ENCODE peak calls at places on chromosomes 16 and 17, in seven cellular contexts. One of them, this sample, is unnamed.

GRCh38 chr16:72371307-72372081 is 199.5 kb upstream of the PMFBP1 start:
- DNase-seq in CD8-positive, alpha-beta T cell: no peak
- DNase-seq in lung: no peak
- DNase-seq in fibroblast of lung: peak
- DNase-seq in endodermal cell: peak
- DNase-seq in D721Med: no peak
- DNase-seq in bronchial epithelial cell: peak
- DNase-seq in this sample: no peak

GRCh38 chr16:27903046-27903655 is 160.4 kb downstream of the GSG1L start:
- DNase-seq in CD8-positive, alpha-beta T cell: no peak
- DNase-seq in lung: no peak
- DNase-seq in fibroblast of lung: no peak
- DNase-seq in endodermal cell: no peak
- DNase-seq in D721Med: no peak
- DNase-seq in bronchial epithelial cell: no peak
- DNase-seq in this sample: no peak

GRCh38 chr16:46857261-46857962 is 26.4 kb upstream of the C16orf87 start:
- DNase-seq in CD8-positive, alpha-beta T cell: no peak
- DNase-seq in lung: no peak
- DNase-seq in fibroblast of lung: peak
- DNase-seq in endodermal cell: no peak
- DNase-seq in D721Med: no peak
- DNase-seq in bronchial epithelial cell: peak
- DNase-seq in this sample: no peak

GRCh38 chr17:16250635-16251034 is 33.6 kb downstream of the PIGL start:
- DNase-seq in CD8-positive, alpha-beta T cell: no peak
- DNase-seq in lung: no peak
- DNase-seq in fibroblast of lung: peak
- DNase-seq in endodermal cell: no peak
- DNase-seq in D721Med: no peak
- DNase-seq in bronchial epithelial cell: peak
- DNase-seq in this sample: no peak

GRCh38 chr17:76252040-76252954 is 12.0 kb upstream of the RNF157 start:
- DNase-seq in CD8-positive, alpha-beta T cell: no peak
- DNase-seq in lung: no peak
- DNase-seq in fibroblast of lung: peak
- DNase-seq in endodermal cell: peak
- DNase-seq in D721Med: no peak
- DNase-seq in bronchial epithelial cell: peak
- DNase-seq in this sample: peak

GRCh38 chr16:85523602-85524364 is 89.3 kb upstream of the GSE1 start:
- DNase-seq in CD8-positive, alpha-beta T cell: no peak
- DNase-seq in lung: peak
- DNase-seq in fibroblast of lung: peak
- DNase-seq in endodermal cell: peak
- DNase-seq in D721Med: no peak
- DNase-seq in bronchial epithelial cell: no peak
- DNase-seq in this sample: no peak

GRCh38 chr16:57999366-57999970 is 1.0 kb downstream of the ZNF319 start:
- DNase-seq in CD8-positive, alpha-beta T cell: no peak
- DNase-seq in lung: no peak
- DNase-seq in fibroblast of lung: peak
- DNase-seq in endodermal cell: peak
- DNase-seq in D721Med: no peak
- DNase-seq in bronchial epithelial cell: peak
- DNase-seq in this sample: peak

GRCh38 chr16:67847064-67847861 is at the start of gene CENPT:
- DNase-seq in CD8-positive, alpha-beta T cell: no peak
- DNase-seq in lung: peak
- DNase-seq in fibroblast of lung: no peak
- DNase-seq in endodermal cell: peak
- DNase-seq in D721Med: no peak
- DNase-seq in bronchial epithelial cell: peak
- DNase-seq in this sample: peak

GRCh38 chr16:75379911-75380847 is 53.1 kb downstream of the CFDP1 start:
- DNase-seq in CD8-positive, alpha-beta T cell: peak
- DNase-seq in lung: peak
- DNase-seq in fibroblast of lung: no peak
- DNase-seq in endodermal cell: no peak
- DNase-seq in D721Med: no peak
- DNase-seq in bronchial epithelial cell: no peak
- DNase-seq in this sample: peak

GRCh38 chr17:48722924-48723554 is at the start of gene PRAC2:
- DNase-seq in CD8-positive, alpha-beta T cell: no peak
- DNase-seq in lung: no peak
- DNase-seq in fibroblast of lung: no peak
- DNase-seq in endodermal cell: peak
- DNase-seq in D721Med: no peak
- DNase-seq in bronchial epithelial cell: no peak
- DNase-seq in this sample: no peak

DNA sequence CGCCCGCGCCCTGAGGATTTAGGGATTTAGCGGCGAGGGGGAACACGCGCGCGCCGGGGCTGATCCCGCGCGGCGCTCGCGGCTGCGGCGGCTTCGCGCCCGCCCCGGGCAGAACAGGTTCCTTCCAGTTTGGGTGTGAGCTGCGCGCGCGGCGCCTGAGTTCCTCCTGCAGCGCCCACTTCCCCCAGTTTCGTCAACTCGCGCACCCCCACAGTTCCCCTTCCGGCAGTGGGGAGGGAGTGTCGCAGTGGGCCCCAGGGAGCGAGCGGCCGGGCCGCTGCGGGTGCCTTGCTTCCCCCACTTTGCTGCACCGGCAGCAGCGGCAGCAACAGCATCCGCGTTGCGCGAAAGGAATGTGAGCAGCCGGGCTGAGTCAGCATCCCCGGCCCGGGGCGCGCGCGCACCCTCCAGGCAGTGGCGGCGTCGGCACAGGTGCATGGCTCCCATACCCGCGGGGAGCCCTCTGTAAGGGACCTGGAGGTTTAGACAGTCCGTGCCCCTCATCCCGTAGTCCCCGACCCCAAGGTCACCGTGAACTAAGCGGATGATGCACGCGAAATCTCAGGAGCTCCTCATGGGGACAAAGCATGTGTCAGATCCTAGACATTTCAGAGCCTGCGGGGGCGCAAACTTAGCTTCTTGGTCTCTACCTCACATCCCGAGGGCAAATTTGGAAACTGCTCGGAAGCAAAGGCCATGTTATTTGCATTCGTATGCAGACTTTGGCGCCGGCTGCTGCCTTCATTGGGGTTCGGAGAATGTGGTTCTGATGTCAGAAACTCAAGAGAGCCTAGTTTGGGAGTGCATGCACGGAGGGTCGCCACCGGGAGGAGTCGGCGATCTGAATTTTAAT is 767 bp downstream of the ARSG start:
- DNase-seq in CD8-positive, alpha-beta T cell: peak
- DNase-seq in lung: peak
- DNase-seq in fibroblast of lung: peak
- DNase-seq in endodermal cell: peak
- DNase-seq in D721Med: no peak
- DNase-seq in bronchial epithelial cell: peak
- DNase-seq in this sample: peak
- TF ChIP-seq CTCF in CD8-positive, alpha-beta T cell: no peak
- TF ChIP-seq CTCF in lung: no peak
- TF ChIP-seq CTCF in fibroblast of lung: no peak
- TF ChIP-seq CTCF in endodermal cell: peak
- TF ChIP-seq CTCF in D721Med: no peak
- TF ChIP-seq CTCF in bronchial epithelial cell: no peak
- TF ChIP-seq CTCF in this sample: no peak

GRCh38 chr17:50598487-50598886 is 36.2 kb upstream of the ABCC3 start:
- DNase-seq in CD8-positive, alpha-beta T cell: no peak
- DNase-seq in lung: no peak
- DNase-seq in fibroblast of lung: no peak
- DNase-seq in endodermal cell: no peak
- DNase-seq in D721Med: no peak
- DNase-seq in bronchial epithelial cell: no peak
- DNase-seq in this sample: no peak

GRCh38 chr17:50593321-50593720 is 32.8 kb downstream of the CACNA1G start:
- DNase-seq in CD8-positive, alpha-beta T cell: no peak
- DNase-seq in lung: peak
- DNase-seq in fibroblast of lung: no peak
- DNase-seq in endodermal cell: peak
- DNase-seq in D721Med: peak
- DNase-seq in bronchial epithelial cell: no peak
- DNase-seq in this sample: no peak

GRCh38 chr17:50594040-50594618 is 33.6 kb downstream of the CACNA1G start:
- DNase-seq in CD8-positive, alpha-beta T cell: no peak
- DNase-seq in lung: no peak
- DNase-seq in fibroblast of lung: no peak
- DNase-seq in endodermal cell: no peak
- DNase-seq in D721Med: no peak
- DNase-seq in bronchial epithelial cell: no peak
- DNase-seq in this sample: no peak

GRCh38 chr17:50594931-50595330 is 34.4 kb downstream of the CACNA1G start:
- DNase-seq in CD8-positive, alpha-beta T cell: no peak
- DNase-seq in lung: no peak
- DNase-seq in fibroblast of lung: no peak
- DNase-seq in endodermal cell: no peak
- DNase-seq in D721Med: no peak
- DNase-seq in bronchial epithelial cell: no peak
- DNase-seq in this sample: no peak

DNA sequence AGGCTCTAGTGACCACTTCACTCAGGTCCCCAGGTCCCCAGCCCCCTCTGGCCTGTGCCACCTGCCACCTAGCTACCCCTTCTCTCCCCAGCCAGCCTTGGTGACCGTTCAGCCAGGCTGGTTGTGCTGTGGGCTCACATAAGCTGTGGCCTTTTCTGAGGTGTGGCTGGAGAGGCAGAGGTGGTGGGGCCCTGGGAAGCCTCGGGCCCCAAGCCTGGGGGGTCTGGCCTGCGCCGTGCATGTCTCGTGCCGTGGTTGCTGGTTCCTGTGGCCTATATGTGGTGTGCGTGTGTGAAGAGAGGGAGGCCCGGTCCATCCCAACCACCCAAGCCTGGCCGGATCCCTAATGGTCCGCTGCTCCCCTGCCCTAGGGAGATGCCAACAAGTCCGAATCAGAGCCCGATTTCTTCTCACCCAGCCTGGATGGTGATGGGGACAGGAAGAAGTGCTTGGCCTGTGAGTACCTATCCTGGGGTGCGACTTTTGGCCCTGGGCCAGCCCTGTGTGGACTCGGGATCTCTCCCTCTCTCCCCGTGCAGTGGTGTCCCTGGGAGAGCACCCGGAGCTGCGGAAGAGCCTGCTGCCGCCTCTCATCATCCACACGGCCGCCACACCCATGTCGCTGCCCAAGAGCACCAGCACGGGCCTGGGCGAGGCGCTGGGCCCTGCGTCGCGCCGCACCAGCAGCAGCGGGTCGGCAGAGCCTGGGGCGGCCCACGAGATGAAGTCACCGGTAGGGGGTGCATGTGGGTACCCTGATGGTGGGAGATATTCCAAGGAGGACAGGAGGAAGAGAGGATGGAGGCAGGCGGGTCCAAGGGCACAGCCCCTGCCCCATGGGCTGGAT is 35.9 kb downstream of the CACNA1G start:
- DNase-seq in CD8-positive, alpha-beta T cell: no peak
- DNase-seq in lung: no peak
- DNase-seq in fibroblast of lung: no peak
- DNase-seq in endodermal cell: peak
- DNase-seq in D721Med: no peak
- DNase-seq in bronchial epithelial cell: no peak
- DNase-seq in this sample: no peak
- TF ChIP-seq CTCF in CD8-positive, alpha-beta T cell: no peak
- TF ChIP-seq CTCF in lung: no peak
- TF ChIP-seq CTCF in fibroblast of lung: peak
- TF ChIP-seq CTCF in endodermal cell: peak
- TF ChIP-seq CTCF in D721Med: no peak
- TF ChIP-seq CTCF in bronchial epithelial cell: peak
- TF ChIP-seq CTCF in this sample: no peak

GRCh38 chr16:90020260-90020837 is 1.1 kb upstream of the DBNDD1 start:
- DNase-seq in CD8-positive, alpha-beta T cell: no peak
- DNase-seq in lung: no peak
- DNase-seq in fibroblast of lung: no peak
- DNase-seq in endodermal cell: no peak
- DNase-seq in D721Med: no peak
- DNase-seq in bronchial epithelial cell: no peak
- DNase-seq in this sample: no peak

GRCh38 chr16:90026135-90026534 is 6.9 kb upstream of the DBNDD1 start:
- DNase-seq in CD8-positive, alpha-beta T cell: no peak
- DNase-seq in lung: no peak
- DNase-seq in fibroblast of lung: no peak
- DNase-seq in endodermal cell: no peak
- DNase-seq in D721Med: no peak
- DNase-seq in bronchial epithelial cell: no peak
- DNase-seq in this sample: no peak

GRCh38 chr16:90022209-90023077 is 3.2 kb upstream of the DBNDD1 start:
- DNase-seq in CD8-positive, alpha-beta T cell: peak
- DNase-seq in lung: peak
- DNase-seq in fibroblast of lung: peak
- DNase-seq in endodermal cell: peak
- DNase-seq in D721Med: peak
- DNase-seq in bronchial epithelial cell: peak
- DNase-seq in this sample: peak

GRCh38 chr16:90020838-90021382 is 1.7 kb upstream of the DBNDD1 start:
- DNase-seq in CD8-positive, alpha-beta T cell: no peak
- DNase-seq in lung: no peak
- DNase-seq in fibroblast of lung: no peak
- DNase-seq in endodermal cell: no peak
- DNase-seq in D721Med: no peak
- DNase-seq in bronchial epithelial cell: no peak
- DNase-seq in this sample: no peak

GRCh38 chr16:90023078-90023447 is 3.8 kb upstream of the DBNDD1 start:
- DNase-seq in CD8-positive, alpha-beta T cell: no peak
- DNase-seq in lung: no peak
- DNase-seq in fibroblast of lung: no peak
- DNase-seq in endodermal cell: no peak
- DNase-seq in D721Med: no peak
- DNase-seq in bronchial epithelial cell: no peak
- DNase-seq in this sample: no peak
- TF ChIP-seq CTCF in CD8-positive, alpha-beta T cell: no peak
- TF ChIP-seq CTCF in lung: no peak
- TF ChIP-seq CTCF in fibroblast of lung: no peak
- TF ChIP-seq CTCF in endodermal cell: no peak
- TF ChIP-seq CTCF in D721Med: no peak
- TF ChIP-seq CTCF in bronchial epithelial cell: no peak
- TF ChIP-seq CTCF in this sample: no peak

DNA sequence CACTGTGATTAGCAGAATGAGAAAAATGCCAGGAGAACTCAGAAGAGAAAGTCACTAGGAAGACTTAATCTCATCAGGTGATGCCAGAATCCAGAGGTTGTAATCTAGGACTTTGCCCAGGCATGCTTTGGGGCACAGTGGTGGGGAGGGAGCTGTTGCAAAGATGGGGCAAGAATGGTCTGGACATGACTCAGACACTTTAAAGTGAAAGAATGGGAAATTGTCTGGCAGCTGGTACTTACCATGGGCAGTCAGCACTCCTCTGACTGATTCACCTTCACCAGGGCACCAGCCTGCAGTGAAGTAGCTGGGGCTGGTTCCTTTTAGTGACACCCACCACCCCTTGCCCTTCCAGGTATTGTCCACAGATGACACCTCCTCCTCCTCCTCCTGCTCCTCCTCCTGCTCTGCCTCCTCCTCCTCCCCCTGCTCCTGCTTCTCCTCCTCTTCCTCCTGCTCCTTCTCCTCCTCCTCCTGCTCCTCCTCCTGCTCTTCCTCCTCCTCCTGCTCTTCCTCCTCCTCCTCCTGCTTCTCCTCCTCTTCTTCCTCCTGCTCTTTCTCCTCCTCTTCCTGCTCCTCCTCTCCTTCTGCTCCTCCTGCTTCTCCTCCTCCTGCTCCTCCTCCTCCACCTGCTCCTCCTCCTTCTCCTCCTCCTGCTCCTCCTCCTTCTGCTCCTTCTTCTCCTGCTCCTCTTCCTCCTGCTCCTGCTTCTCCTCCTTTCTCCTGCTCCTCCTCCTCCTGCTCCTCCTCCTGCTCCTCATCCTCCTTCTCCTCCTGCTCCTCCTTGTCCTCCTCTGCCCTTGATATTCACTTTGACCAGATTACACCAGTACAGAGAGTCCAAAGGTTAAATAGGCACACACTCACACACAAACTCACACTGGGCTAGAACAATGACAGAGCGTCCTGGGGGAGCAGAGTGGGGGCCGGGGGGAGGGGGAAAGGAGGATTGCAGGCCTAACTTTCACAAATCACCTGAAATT is at the start of gene CHD9NB:
- DNase-seq in CD8-positive, alpha-beta T cell: no peak
- DNase-seq in lung: peak
- DNase-seq in fibroblast of lung: peak
- DNase-seq in endodermal cell: peak
- DNase-seq in D721Med: no peak
- DNase-seq in bronchial epithelial cell: peak
- DNase-seq in this sample: peak
- TF ChIP-seq CTCF in CD8-positive, alpha-beta T cell: no peak
- TF ChIP-seq CTCF in lung: no peak
- TF ChIP-seq CTCF in fibroblast of lung: no peak
- TF ChIP-seq CTCF in endodermal cell: no peak
- TF ChIP-seq CTCF in D721Med: no peak
- TF ChIP-seq CTCF in bronchial epithelial cell: no peak
- TF ChIP-seq CTCF in this sample: no peak